ENCODE peak calls at places on chromosomes 12 and 14, in six cellular contexts. One of them, this sample, is unnamed.

GRCh38 chr12:108199111-108199510 is 70.0 kb downstream of the WSCD2 start:
- DNase-seq in smooth muscle cell of the brain vasculature: no peak
- DNase-seq in B cell: no peak
- DNase-seq in stimulated activated CD8-positive, alpha-beta memory T cell treated with anti-CD3 and anti-CD28 coated beads, Interleukin-12 subunit alpha, Interleukin-12 subunit beta, amount 100 ng/mL, for 1 hour: no peak
- DNase-seq in activated CD4-positive, CD25-positive, alpha-beta regulatory T cell treated with anti-CD3 and anti-CD28 coated beads, Interleukin-2, amount 50 U/mL, for 16 hours: no peak
- DNase-seq in EH: no peak
- DNase-seq in this sample: no peak

GRCh38 chr14:95445161-95445560 is 71.3 kb downstream of the SYNE3 start:
- DNase-seq in smooth muscle cell of the brain vasculature: no peak
- DNase-seq in B cell: no peak
- DNase-seq in stimulated activated CD8-positive, alpha-beta memory T cell treated with anti-CD3 and anti-CD28 coated beads, Interleukin-12 subunit alpha, Interleukin-12 subunit beta, amount 100 ng/mL, for 1 hour: no peak
- DNase-seq in EH: no peak
- DNase-seq in activated CD4-positive, CD25-positive, alpha-beta regulatory T cell treated with anti-CD3 and anti-CD28 coated beads, Interleukin-2, amount 50 U/mL, for 16 hours: no peak
- DNase-seq in this sample: no peak

GRCh38 chr12:78101946-78102635 is 271.4 kb downstream of the NAV3 start:
- DNase-seq in B cell: no peak
- DNase-seq in EH: no peak
- DNase-seq in activated CD4-positive, CD25-positive, alpha-beta regulatory T cell treated with anti-CD3 and anti-CD28 coated beads, Interleukin-2, amount 50 U/mL, for 16 hours: no peak
- DNase-seq in smooth muscle cell of the brain vasculature: no peak
- DNase-seq in stimulated activated CD8-positive, alpha-beta memory T cell treated with anti-CD3 and anti-CD28 coated beads, Interleukin-12 subunit alpha, Interleukin-12 subunit beta, amount 100 ng/mL, for 1 hour: no peak
- DNase-seq in this sample: no peak

GRCh38 chr12:27851311-27851710 is 71.3 kb upstream of the MANSC4 start:
- DNase-seq in smooth muscle cell of the brain vasculature: no peak
- DNase-seq in stimulated activated CD8-positive, alpha-beta memory T cell treated with anti-CD3 and anti-CD28 coated beads, Interleukin-12 subunit alpha, Interleukin-12 subunit beta, amount 100 ng/mL, for 1 hour: no peak
- DNase-seq in activated CD4-positive, CD25-positive, alpha-beta regulatory T cell treated with anti-CD3 and anti-CD28 coated beads, Interleukin-2, amount 50 U/mL, for 16 hours: no peak
- DNase-seq in EH: no peak
- DNase-seq in B cell: no peak
- DNase-seq in this sample: no peak

GRCh38 chr14:90545966-90546751 is 149.3 kb downstream of the CALM1 start:
- DNase-seq in activated CD4-positive, CD25-positive, alpha-beta regulatory T cell treated with anti-CD3 and anti-CD28 coated beads, Interleukin-2, amount 50 U/mL, for 16 hours: no peak
- DNase-seq in stimulated activated CD8-positive, alpha-beta memory T cell treated with anti-CD3 and anti-CD28 coated beads, Interleukin-12 subunit alpha, Interleukin-12 subunit beta, amount 100 ng/mL, for 1 hour: no peak
- DNase-seq in smooth muscle cell of the brain vasculature: no peak
- DNase-seq in EH: no peak
- DNase-seq in B cell: no peak
- DNase-seq in this sample: no peak

GRCh38 chr12:29551879-29552278 is 54.4 kb upstream of the OVCH1 start:
- DNase-seq in smooth muscle cell of the brain vasculature: no peak
- DNase-seq in B cell: no peak
- DNase-seq in activated CD4-positive, CD25-positive, alpha-beta regulatory T cell treated with anti-CD3 and anti-CD28 coated beads, Interleukin-2, amount 50 U/mL, for 16 hours: no peak
- DNase-seq in EH: no peak
- DNase-seq in stimulated activated CD8-positive, alpha-beta memory T cell treated with anti-CD3 and anti-CD28 coated beads, Interleukin-12 subunit alpha, Interleukin-12 subunit beta, amount 100 ng/mL, for 1 hour: no peak
- DNase-seq in this sample: no peak

GRCh38 chr14:69529563-69529962 is 45.0 kb downstream of the PLEKHD1 start:
- DNase-seq in activated CD4-positive, CD25-positive, alpha-beta regulatory T cell treated with anti-CD3 and anti-CD28 coated beads, Interleukin-2, amount 50 U/mL, for 16 hours: no peak
- DNase-seq in stimulated activated CD8-positive, alpha-beta memory T cell treated with anti-CD3 and anti-CD28 coated beads, Interleukin-12 subunit alpha, Interleukin-12 subunit beta, amount 100 ng/mL, for 1 hour: no peak
- DNase-seq in smooth muscle cell of the brain vasculature: no peak
- DNase-seq in EH: no peak
- DNase-seq in B cell: no peak
- DNase-seq in this sample: no peak

GRCh38 chr12:131832393-131833231 is 4.4 kb downstream of the MMP17 start:
- DNase-seq in EH: peak
- DNase-seq in B cell: no peak
- DNase-seq in smooth muscle cell of the brain vasculature: no peak
- DNase-seq in activated CD4-positive, CD25-positive, alpha-beta regulatory T cell treated with anti-CD3 and anti-CD28 coated beads, Interleukin-2, amount 50 U/mL, for 16 hours: no peak
- DNase-seq in stimulated activated CD8-positive, alpha-beta memory T cell treated with anti-CD3 and anti-CD28 coated beads, Interleukin-12 subunit alpha, Interleukin-12 subunit beta, amount 100 ng/mL, for 1 hour: no peak
- DNase-seq in this sample: peak

GRCh38 chr12:17370621-17371020 is 719.4 kb downstream of the RERGL start:
- DNase-seq in B cell: no peak
- DNase-seq in smooth muscle cell of the brain vasculature: no peak
- DNase-seq in EH: no peak
- DNase-seq in stimulated activated CD8-positive, alpha-beta memory T cell treated with anti-CD3 and anti-CD28 coated beads, Interleukin-12 subunit alpha, Interleukin-12 subunit beta, amount 100 ng/mL, for 1 hour: no peak
- DNase-seq in activated CD4-positive, CD25-positive, alpha-beta regulatory T cell treated with anti-CD3 and anti-CD28 coated beads, Interleukin-2, amount 50 U/mL, for 16 hours: no peak
- DNase-seq in this sample: no peak

GRCh38 chr14:99596772-99597171 is 7.2 kb downstream of the CCDC85C start:
- DNase-seq in activated CD4-positive, CD25-positive, alpha-beta regulatory T cell treated with anti-CD3 and anti-CD28 coated beads, Interleukin-2, amount 50 U/mL, for 16 hours: no peak
- DNase-seq in stimulated activated CD8-positive, alpha-beta memory T cell treated with anti-CD3 and anti-CD28 coated beads, Interleukin-12 subunit alpha, Interleukin-12 subunit beta, amount 100 ng/mL, for 1 hour: no peak
- DNase-seq in B cell: no peak
- DNase-seq in EH: no peak
- DNase-seq in smooth muscle cell of the brain vasculature: no peak
- DNase-seq in this sample: no peak

GRCh38 chr14:68736519-68736918 is 56.3 kb downstream of the ZFP36L1 start:
- DNase-seq in activated CD4-positive, CD25-positive, alpha-beta regulatory T cell treated with anti-CD3 and anti-CD28 coated beads, Interleukin-2, amount 50 U/mL, for 16 hours: no peak
- DNase-seq in stimulated activated CD8-positive, alpha-beta memory T cell treated with anti-CD3 and anti-CD28 coated beads, Interleukin-12 subunit alpha, Interleukin-12 subunit beta, amount 100 ng/mL, for 1 hour: no peak
- DNase-seq in smooth muscle cell of the brain vasculature: no peak
- DNase-seq in EH: no peak
- DNase-seq in B cell: no peak
- DNase-seq in this sample: no peak

GRCh38 chr14:79659995-79660975 is 551.0 kb downstream of the DIO2 start:
- DNase-seq in EH: no peak
- DNase-seq in smooth muscle cell of the brain vasculature: no peak
- DNase-seq in stimulated activated CD8-positive, alpha-beta memory T cell treated with anti-CD3 and anti-CD28 coated beads, Interleukin-12 subunit alpha, Interleukin-12 subunit beta, amount 100 ng/mL, for 1 hour: no peak
- DNase-seq in activated CD4-positive, CD25-positive, alpha-beta regulatory T cell treated with anti-CD3 and anti-CD28 coated beads, Interleukin-2, amount 50 U/mL, for 16 hours: no peak
- DNase-seq in B cell: no peak
- DNase-seq in this sample: no peak